ENCODE peak calls at places on chromosome 5, in four cellular contexts. One of them, this sample, is unnamed.
A peak's percentile ranks its signal among the peaks of the same experiment; 100 is the strongest.

GRCh38 chr5:165423697-165424299 is 1918.4 kb downstream of the MAT2B start:
- DNase-seq in GM12878: no peak
- DNase-seq in effector memory CD4-positive, alpha-beta T cell: no peak
- DNase-seq in mesenchymal stem cell: no peak
- DNase-seq in this sample: no peak

GRCh38 chr5:31983851-31984250 is 190.3 kb downstream of the GOLPH3 start:
- DNase-seq in GM12878: no peak
- DNase-seq in effector memory CD4-positive, alpha-beta T cell: no peak
- DNase-seq in mesenchymal stem cell: peak; percentile 33
- DNase-seq in this sample: no peak

GRCh38 chr5:3195991-3196390 is 399.6 kb upstream of the IRX1 start:
- DNase-seq in GM12878: no peak
- DNase-seq in effector memory CD4-positive, alpha-beta T cell: no peak
- DNase-seq in mesenchymal stem cell: no peak
- DNase-seq in this sample: no peak

GRCh38 chr5:10166392-10166791 is 83.3 kb downstream of the ATPSCKMT start:
- DNase-seq in GM12878: no peak
- DNase-seq in effector memory CD4-positive, alpha-beta T cell: no peak
- DNase-seq in mesenchymal stem cell: no peak
- DNase-seq in this sample: no peak

GRCh38 chr5:151064916-151065499 is 15.8 kb downstream of the TNIP1 start:
- DNase-seq in GM12878: no peak
- DNase-seq in effector memory CD4-positive, alpha-beta T cell: no peak
- DNase-seq in mesenchymal stem cell: no peak
- DNase-seq in this sample: no peak

GRCh38 chr5:112923148-112923917 is 1.3 kb upstream of the REEP5 start:
- DNase-seq in GM12878: peak; percentile 83
- DNase-seq in effector memory CD4-positive, alpha-beta T cell: peak; percentile 17
- DNase-seq in mesenchymal stem cell: no peak
- DNase-seq in this sample: no peak

GRCh38 chr5:126234563-126235195 is 188.5 kb upstream of the GRAMD2B start:
- DNase-seq in GM12878: no peak
- DNase-seq in effector memory CD4-positive, alpha-beta T cell: no peak
- DNase-seq in mesenchymal stem cell: peak; percentile 38
- DNase-seq in this sample: peak; percentile 33

GRCh38 chr5:174724484-174725260 is at the start of gene MSX2:
- DNase-seq in GM12878: no peak
- DNase-seq in effector memory CD4-positive, alpha-beta T cell: no peak
- DNase-seq in mesenchymal stem cell: peak; percentile 90
- DNase-seq in this sample: peak; percentile 97

GRCh38 chr5:79235222-79235577 is 731 bp upstream of the JMY start:
- DNase-seq in GM12878: no peak
- DNase-seq in effector memory CD4-positive, alpha-beta T cell: no peak
- DNase-seq in mesenchymal stem cell: peak; percentile 61
- DNase-seq in this sample: peak; percentile 91

GRCh38 chr5:7717691-7718090 is 133.2 kb downstream of the CFAP90 start:
- DNase-seq in GM12878: no peak
- DNase-seq in effector memory CD4-positive, alpha-beta T cell: no peak
- DNase-seq in mesenchymal stem cell: no peak
- DNase-seq in this sample: no peak

GRCh38 chr5:108295588-108296368 is 86.1 kb downstream of the FBXL17 start:
- DNase-seq in GM12878: no peak
- DNase-seq in effector memory CD4-positive, alpha-beta T cell: no peak
- DNase-seq in mesenchymal stem cell: peak; percentile 20
- DNase-seq in this sample: peak; percentile 38

GRCh38 chr5:33806736-33807442 is 84.9 kb downstream of the ADAMTS12 start:
- DNase-seq in GM12878: no peak
- DNase-seq in effector memory CD4-positive, alpha-beta T cell: no peak
- DNase-seq in mesenchymal stem cell: peak; percentile 98
- DNase-seq in this sample: peak; percentile 64

GRCh38 chr5:60794691-60795090 is 49.4 kb downstream of the ELOVL7 start:
- DNase-seq in GM12878: no peak
- DNase-seq in effector memory CD4-positive, alpha-beta T cell: no peak
- DNase-seq in mesenchymal stem cell: no peak
- DNase-seq in this sample: no peak

GRCh38 chr5:17714186-17714585 is 79.9 kb downstream of the TAF11L14 start:
- DNase-seq in GM12878: no peak
- DNase-seq in effector memory CD4-positive, alpha-beta T cell: no peak
- DNase-seq in mesenchymal stem cell: no peak
- DNase-seq in this sample: no peak

GRCh38 chr5:139273572-139274264 is 19.8 kb upstream of the MATR3 start:
- DNase-seq in GM12878: peak; percentile 61
- DNase-seq in effector memory CD4-positive, alpha-beta T cell: peak; percentile 79
- DNase-seq in mesenchymal stem cell: peak; percentile 90
- DNase-seq in this sample: peak; percentile 88

GRCh38 chr5:172347653-172348052 is 64.1 kb upstream of the UBTD2 start:
- DNase-seq in GM12878: no peak
- DNase-seq in effector memory CD4-positive, alpha-beta T cell: no peak
- DNase-seq in mesenchymal stem cell: peak; percentile 46
- DNase-seq in this sample: no peak

GRCh38 chr5:163134061-163134460 is 303.3 kb upstream of the CCNG1 start:
- DNase-seq in GM12878: no peak
- DNase-seq in effector memory CD4-positive, alpha-beta T cell: no peak
- DNase-seq in mesenchymal stem cell: no peak
- DNase-seq in this sample: no peak

DNA sequence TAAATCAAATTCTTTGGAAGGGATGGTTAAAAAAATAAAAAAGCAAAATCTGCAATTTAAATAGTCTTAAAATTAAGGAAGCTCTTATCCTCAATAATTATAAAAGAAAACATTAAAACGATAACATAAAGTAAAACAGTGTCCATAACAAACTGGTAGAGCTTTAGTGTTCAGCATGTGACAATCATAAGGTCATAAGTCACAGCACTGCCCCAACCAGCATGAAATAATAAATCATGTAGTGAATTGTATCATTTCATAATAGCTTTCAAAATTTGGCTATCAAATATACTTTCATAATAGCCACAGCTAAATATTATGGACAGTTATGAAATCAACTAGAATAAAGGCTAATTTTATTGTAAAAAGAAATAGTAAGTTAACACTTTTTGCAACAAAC is 10.0 kb downstream of the NR3C1 start:
- DNase-seq in GM12878: no peak
- DNase-seq in effector memory CD4-positive, alpha-beta T cell: no peak
- DNase-seq in mesenchymal stem cell: no peak
- DNase-seq in this sample: no peak
- H3K4me1 ChIP-seq in GM12878: no peaks in the 10 kb centered on the region
- H3K4me1 ChIP-seq in effector memory CD4-positive, alpha-beta T cell: peaks cover 20% of the 10 kb centered on the region
- H3K4me1 ChIP-seq in mesenchymal stem cell: no peaks in the 10 kb centered on the region
- H3K4me1 ChIP-seq in this sample: peaks cover 78% of the 10 kb centered on the region

GRCh38 chr5:181221105-181221791 is 1.8 kb upstream of the TRIM41 start:
- DNase-seq in GM12878: peak; percentile 31
- DNase-seq in effector memory CD4-positive, alpha-beta T cell: peak; percentile 70
- DNase-seq in mesenchymal stem cell: no peak
- DNase-seq in this sample: no peak
- H3K4me3 ChIP-seq in GM12878: peak overlapping the region; percentile 29
- H3K4me3 ChIP-seq in effector memory CD4-positive, alpha-beta T cell: peak overlapping the region; percentile 74
- H3K4me3 ChIP-seq in mesenchymal stem cell: peak overlapping the region; percentile 98
- H3K4me3 ChIP-seq in this sample: peak overlapping the region; percentile 89

GRCh38 chr5:54520940-54521339 is 3.4 kb downstream of the SNX18 start:
- DNase-seq in GM12878: no peak
- DNase-seq in effector memory CD4-positive, alpha-beta T cell: no peak
- DNase-seq in mesenchymal stem cell: peak; percentile 38
- DNase-seq in this sample: peak; percentile 62

GRCh38 chr5:54523534-54523933 is 6.0 kb downstream of the SNX18 start:
- DNase-seq in GM12878: no peak
- DNase-seq in effector memory CD4-positive, alpha-beta T cell: no peak
- DNase-seq in mesenchymal stem cell: no peak
- DNase-seq in this sample: peak; percentile 50

GRCh38 chr5:54524082-54524481 is 6.5 kb downstream of the SNX18 start:
- DNase-seq in GM12878: no peak
- DNase-seq in effector memory CD4-positive, alpha-beta T cell: no peak
- DNase-seq in mesenchymal stem cell: no peak
- DNase-seq in this sample: no peak

GRCh38 chr5:54520438-54520846 is 2.9 kb downstream of the SNX18 start:
- DNase-seq in GM12878: no peak
- DNase-seq in effector memory CD4-positive, alpha-beta T cell: no peak
- DNase-seq in mesenchymal stem cell: peak; percentile 67
- DNase-seq in this sample: peak; percentile 58

GRCh38 chr5:54522080-54522479 is 4.5 kb downstream of the SNX18 start:
- DNase-seq in GM12878: no peak
- DNase-seq in effector memory CD4-positive, alpha-beta T cell: no peak
- DNase-seq in mesenchymal stem cell: peak; percentile 46
- DNase-seq in this sample: no peak
- H3K4me1 ChIP-seq in GM12878: no peaks in the 10 kb centered on the region
- H3K4me1 ChIP-seq in effector memory CD4-positive, alpha-beta T cell: peaks cover 31% of the 10 kb centered on the region
- H3K4me1 ChIP-seq in mesenchymal stem cell: peaks cover 23% of the 10 kb centered on the region
- H3K4me1 ChIP-seq in this sample: peaks cover 60% of the 10 kb centered on the region

DNA sequence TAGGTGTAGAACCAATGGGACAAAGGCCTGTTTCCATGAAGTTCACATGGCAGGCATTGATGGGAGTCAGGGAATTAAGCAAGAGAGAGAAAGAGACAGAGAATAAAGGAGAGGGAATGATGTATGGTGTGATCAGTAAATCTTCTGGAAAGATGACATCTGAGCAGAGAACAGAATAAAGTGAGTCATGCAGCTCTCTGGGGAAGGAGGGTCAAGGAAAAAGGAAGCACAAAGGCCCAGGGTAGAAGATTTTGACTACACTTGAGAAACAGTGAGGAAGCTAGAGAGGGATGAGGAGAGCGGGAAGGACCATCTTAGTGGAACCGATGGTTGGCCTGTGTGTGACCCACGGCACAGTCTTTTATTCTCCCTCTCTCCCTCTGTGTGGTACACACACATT is 425.9 kb downstream of the SPOCK1 start:
- DNase-seq in GM12878: no peak
- DNase-seq in effector memory CD4-positive, alpha-beta T cell: no peak
- DNase-seq in mesenchymal stem cell: no peak
- DNase-seq in this sample: peak; percentile 45
- H3K4me3 ChIP-seq in GM12878: no peak overlapping the region
- H3K4me3 ChIP-seq in effector memory CD4-positive, alpha-beta T cell: no peak overlapping the region
- H3K4me3 ChIP-seq in mesenchymal stem cell: peak overlapping the region; percentile 20
- H3K4me3 ChIP-seq in this sample: peak overlapping the region; percentile 63

DNA sequence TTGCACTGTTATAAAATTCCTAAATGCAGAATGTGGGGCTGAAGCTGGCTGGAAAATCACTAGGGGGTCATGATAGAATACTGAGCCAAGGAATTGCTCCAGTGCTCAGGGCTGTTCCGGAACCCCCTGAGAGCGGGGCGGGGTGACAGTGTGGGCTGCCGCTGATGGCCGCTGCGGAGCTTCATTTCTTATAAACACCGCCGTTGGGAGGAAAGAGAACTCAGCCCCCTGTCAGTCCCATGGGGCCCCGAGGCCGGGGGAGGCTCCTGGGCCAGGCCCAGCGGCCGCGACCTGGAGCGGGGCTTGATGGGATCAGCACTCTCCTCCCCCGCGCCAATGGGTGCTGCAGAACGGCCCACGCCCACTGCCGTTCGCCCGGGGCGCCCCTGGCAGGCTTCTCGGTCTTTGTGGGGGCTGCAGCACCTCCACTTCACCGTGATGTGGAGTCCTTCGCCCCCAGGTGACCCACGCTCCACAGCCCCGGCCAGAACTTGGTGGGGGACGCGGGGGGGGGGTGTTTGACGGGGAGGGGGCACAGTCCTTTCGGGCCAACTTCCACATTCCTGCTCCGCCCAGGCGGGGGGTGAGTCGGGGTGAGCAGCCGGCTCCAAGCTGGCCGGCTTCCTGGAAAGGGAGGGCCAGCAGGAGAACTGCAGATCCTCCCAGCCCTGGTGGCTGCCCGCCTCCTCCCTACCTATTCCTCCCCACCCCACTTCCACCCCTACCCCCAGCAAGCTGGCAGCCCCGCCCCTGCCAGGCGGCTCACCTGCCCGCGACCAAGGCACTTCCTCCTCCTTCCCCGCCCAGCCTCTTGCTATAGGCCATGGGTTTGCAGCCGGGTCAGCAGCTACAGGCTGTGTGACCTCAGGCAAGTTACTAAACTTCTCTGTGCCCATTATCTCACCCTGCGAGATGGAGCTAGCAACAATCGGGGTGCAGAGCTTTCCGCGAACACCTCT is 5.4 kb upstream of the IRF1 start:
- DNase-seq in GM12878: peak; percentile 72
- DNase-seq in effector memory CD4-positive, alpha-beta T cell: peak; percentile 80
- DNase-seq in mesenchymal stem cell: peak; percentile 95
- DNase-seq in this sample: peak; percentile 94
- H3K4me1 ChIP-seq in GM12878: peaks cover 51% of the 10 kb centered on the region
- H3K4me1 ChIP-seq in effector memory CD4-positive, alpha-beta T cell: peaks cover 69% of the 10 kb centered on the region
- H3K4me1 ChIP-seq in mesenchymal stem cell: peaks cover 56% of the 10 kb centered on the region
- H3K4me1 ChIP-seq in this sample: peaks cover 38% of the 10 kb centered on the region

GRCh38 chr5:40687316-40687715 is 7.6 kb downstream of the PTGER4 start:
- DNase-seq in GM12878: no peak
- DNase-seq in effector memory CD4-positive, alpha-beta T cell: peak; percentile 32
- DNase-seq in mesenchymal stem cell: no peak
- DNase-seq in this sample: no peak
- H3K4me3 ChIP-seq in GM12878: no peak overlapping the region
- H3K4me3 ChIP-seq in effector memory CD4-positive, alpha-beta T cell: peak overlapping the region; percentile 43
- H3K4me3 ChIP-seq in mesenchymal stem cell: no peak overlapping the region
- H3K4me3 ChIP-seq in this sample: no peak overlapping the region

GRCh38 chr5:159217236-159217635 is 7.9 kb upstream of the RNF145 start:
- DNase-seq in GM12878: no peak
- DNase-seq in effector memory CD4-positive, alpha-beta T cell: no peak
- DNase-seq in mesenchymal stem cell: no peak
- DNase-seq in this sample: no peak

GRCh38 chr5:159218595-159219023 is 9.3 kb upstream of the RNF145 start:
- DNase-seq in GM12878: no peak
- DNase-seq in effector memory CD4-positive, alpha-beta T cell: no peak
- DNase-seq in mesenchymal stem cell: peak; percentile 24
- DNase-seq in this sample: peak; percentile 81

GRCh38 chr5:159216454-159216853 is 7.1 kb upstream of the RNF145 start:
- DNase-seq in GM12878: no peak
- DNase-seq in effector memory CD4-positive, alpha-beta T cell: no peak
- DNase-seq in mesenchymal stem cell: peak; percentile 21
- DNase-seq in this sample: peak; percentile 31

GRCh38 chr5:159214486-159215271 is 5.3 kb upstream of the RNF145 start:
- DNase-seq in GM12878: no peak
- DNase-seq in effector memory CD4-positive, alpha-beta T cell: no peak
- DNase-seq in mesenchymal stem cell: no peak
- DNase-seq in this sample: no peak

GRCh38 chr5:159215886-159216285 is 6.5 kb upstream of the RNF145 start:
- DNase-seq in GM12878: no peak
- DNase-seq in effector memory CD4-positive, alpha-beta T cell: no peak
- DNase-seq in mesenchymal stem cell: no peak
- DNase-seq in this sample: no peak
- H3K4me1 ChIP-seq in GM12878: no peaks in the 10 kb centered on the region
- H3K4me1 ChIP-seq in effector memory CD4-positive, alpha-beta T cell: no peaks in the 10 kb centered on the region
- H3K4me1 ChIP-seq in mesenchymal stem cell: no peaks in the 10 kb centered on the region
- H3K4me1 ChIP-seq in this sample: peaks cover 7% of the 10 kb centered on the region

This sample was measured in adipocyte.